ENCODE peak calls at places on chromosome 21, in seven cellular contexts. I is B cell, N is heart right ventricle, X is endothelial cell, G is SK-N-SH, E is AG09309, Z is OCI-LY7. Q is an unnamed sample.

GRCh38 chr21:43308101-43308500 is 118.8 kb downstream of the SIK1 start:
- DNase-seq in I (no peak), N (no peak), X (no peak), G (no peak), E (no peak), Z (no peak), Q (peak)

GRCh38 chr21:43933146-43933673 is 68.2 kb downstream of the AGPAT3 start:
- DNase-seq in I (no peak), N (no peak), X (no peak), G (no peak), E (no peak), Z (no peak), Q (no peak)

GRCh38 chr21:37878946-37879660 is 37.2 kb downstream of the KCNJ6 start:
- DNase-seq in I (no peak), N (no peak), X (no peak), G (no peak), E (no peak), Z (no peak), Q (no peak)

GRCh38 chr21:32312976-32313375 is 14.3 kb downstream of the MRAP start:
- DNase-seq in I (no peak), N (no peak), X (no peak), G (no peak), E (no peak), Z (no peak), Q (no peak)

GRCh38 chr21:38384246-38384576 is 114.1 kb downstream of the ERG start:
- DNase-seq in I (no peak), N (no peak), X (no peak), G (no peak), E (no peak), Z (no peak), Q (no peak)

GRCh38 chr21:32578107-32578691 is 7.1 kb downstream of the TCP10L start:
- DNase-seq in I (no peak), N (no peak), X (peak), G (peak), E (no peak), Z (peak), Q (no peak)

GRCh38 chr21:38913120-38913975 is 107.6 kb downstream of the ETS2 start:
- DNase-seq in I (no peak), N (peak), X (peak), G (peak), E (no peak), Z (no peak), Q (peak)

GRCh38 chr21:33362044-33362555 is 37.3 kb downstream of the IFNAR1 start:
- DNase-seq in I (peak), N (peak), X (no peak), G (no peak), E (no peak), Z (peak), Q (no peak)

GRCh38 chr21:30921129-30921528 is 39.7 kb upstream of the KRTAP11-1 start:
- DNase-seq in I (no peak), N (no peak), X (no peak), G (no peak), E (no peak), Z (no peak), Q (no peak)

GRCh38 chr21:44613386-44614155 is 1.7 kb downstream of the KRTAP10-8 start:
- DNase-seq in I (no peak), N (no peak), X (no peak), G (no peak), E (no peak), Z (no peak), Q (no peak)

GRCh38 chr21:43370091-43370658 is 56.8 kb downstream of the SIK1 start:
- DNase-seq in I (no peak), N (no peak), X (no peak), G (no peak), E (no peak), Z (no peak), Q (peak)

GRCh38 chr21:43211085-43212071 is 42.6 kb downstream of the CRYAA start:
- DNase-seq in I (no peak), N (no peak), X (no peak), G (peak), E (no peak), Z (peak), Q (peak)

GRCh38 chr21:31335957-31336738 is 7.9 kb downstream of the TIAM1 start:
- DNase-seq in I (no peak), N (peak), X (no peak), G (no peak), E (peak), Z (no peak), Q (no peak)

GRCh38 chr21:14259669-14260458 is 43.9 kb downstream of the RBM11 start:
- DNase-seq in I (no peak), N (no peak), X (no peak), G (peak), E (peak), Z (peak), Q (no peak)

GRCh38 chr21:44894687-44895302 is 21.3 kb upstream of the PTTG1IP start:
- DNase-seq in I (no peak), N (no peak), X (no peak), G (no peak), E (no peak), Z (no peak), Q (peak)

GRCh38 chr21:44090332-44090731 is 16.9 kb upstream of the PWP2 start:
- DNase-seq in I (peak), N (no peak), X (no peak), G (no peak), E (no peak), Z (peak), Q (no peak)

GRCh38 chr21:31103571-31104265 is 65.4 kb upstream of the KRTAP19-8 start:
- DNase-seq in I (no peak), N (no peak), X (no peak), G (no peak), E (no peak), Z (no peak), Q (no peak)

GRCh38 chr21:45926281-45926680 is 55.3 kb upstream of the COL6A1 start:
- DNase-seq in I (no peak), N (no peak), X (no peak), G (no peak), E (no peak), Z (no peak), Q (no peak)
- TF ChIP-seq CTCF in I (no peak), N (no peak), X (no peak), G (peak), E (peak), Z (no peak), Q (no peak)

DNA sequence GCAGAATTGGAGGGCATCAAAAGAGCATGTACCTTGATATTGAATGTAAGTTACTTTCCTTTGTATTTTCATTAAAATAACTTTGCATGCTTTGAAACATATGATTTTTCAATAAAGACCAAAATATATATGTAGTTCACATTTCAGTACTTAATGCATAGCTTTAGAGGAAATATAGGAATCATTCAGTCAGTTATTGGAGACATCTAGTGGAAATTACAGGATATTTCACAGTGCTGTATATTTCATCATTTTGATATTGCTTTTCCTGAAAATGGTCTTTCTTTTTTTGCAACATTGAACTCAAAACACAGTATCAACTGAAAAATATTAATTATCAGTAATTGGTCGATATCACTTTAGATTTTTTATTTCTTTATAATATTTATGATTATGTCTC is 375.8 kb downstream of the NCAM2 start:
- DNase-seq in I (no peak), N (no peak), X (no peak), G (no peak), E (no peak), Z (no peak), Q (no peak)
- TF ChIP-seq CTCF in I (no peak), N (no peak), X (no peak), G (peak), E (no peak), Z (no peak), Q (no peak)

GRCh38 chr21:35050348-35051286 is 1.5 kb upstream of the RUNX1 start:
- DNase-seq in I (no peak), N (no peak), X (no peak), G (no peak), E (no peak), Z (peak), Q (no peak)

GRCh38 chr21:35057428-35057827 is 8.3 kb upstream of the RUNX1 start:
- DNase-seq in I (no peak), N (no peak), X (no peak), G (no peak), E (no peak), Z (no peak), Q (no peak)

GRCh38 chr21:35051287-35051818 is 2.3 kb upstream of the RUNX1 start:
- DNase-seq in I (peak), N (peak), X (peak), G (no peak), E (peak), Z (peak), Q (peak)

GRCh38 chr21:35052786-35053185 is 3.7 kb upstream of the RUNX1 start:
- DNase-seq in I (no peak), N (no peak), X (no peak), G (no peak), E (no peak), Z (no peak), Q (no peak)

DNA sequence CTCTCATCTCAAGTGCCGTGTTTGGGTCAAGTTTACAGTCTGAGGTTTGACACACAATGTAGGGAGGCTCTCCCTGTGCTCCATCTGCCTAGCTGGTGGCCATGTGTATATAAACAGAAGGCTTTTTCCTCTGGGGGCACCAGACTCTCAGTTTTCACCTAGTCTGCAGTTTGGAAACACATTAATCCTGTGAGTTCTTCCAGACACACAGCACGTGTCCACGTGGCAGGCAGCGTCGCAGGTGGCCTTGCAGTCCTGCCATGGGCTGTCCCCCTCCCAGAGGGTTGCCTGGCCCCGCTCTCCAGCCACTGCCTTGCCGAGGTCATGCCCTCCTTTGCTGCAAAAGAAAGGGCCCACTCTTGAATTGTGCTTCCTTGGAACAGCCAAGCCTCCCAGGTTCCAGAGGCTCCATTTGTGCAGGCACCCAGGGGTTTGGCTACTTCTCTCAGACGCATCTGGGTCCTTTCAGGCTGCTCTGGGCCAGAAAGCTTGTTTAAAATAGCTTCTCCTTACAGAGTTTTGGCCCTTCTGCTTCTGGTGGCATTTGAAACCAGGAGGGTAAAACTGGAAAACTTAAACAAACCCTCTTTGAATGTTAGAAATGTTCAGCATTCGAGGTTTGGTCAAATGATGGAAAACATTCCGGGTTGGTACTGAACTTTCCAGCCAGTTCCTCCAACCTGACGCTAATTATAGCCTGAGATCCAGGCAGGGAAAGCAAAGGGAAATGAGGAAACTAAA is 4.4 kb upstream of the RUNX1 start:
- DNase-seq in I (no peak), N (no peak), X (no peak), G (no peak), E (no peak), Z (no peak), Q (peak)
- TF ChIP-seq CTCF in I (no peak), N (no peak), X (no peak), G (peak), E (peak), Z (peak), Q (no peak)

GRCh38 chr21:15687208-15687607 is 42.6 kb upstream of the USP25 start:
- DNase-seq in I (no peak), N (no peak), X (no peak), G (no peak), E (no peak), Z (no peak), Q (no peak)
- TF ChIP-seq CTCF in I (no peak), N (no peak), X (no peak), G (no peak), E (no peak), Z (no peak), Q (no peak)

GRCh38 chr21:35097525-35097924 is 48.4 kb upstream of the RUNX1 start:
- DNase-seq in I (no peak), N (no peak), X (no peak), G (no peak), E (no peak), Z (no peak), Q (no peak)
- TF ChIP-seq CTCF in I (no peak), N (no peak), X (no peak), G (no peak), E (no peak), Z (no peak), Q (no peak)

GRCh38 chr21:41727784-41728763 is 38.8 kb downstream of the RIPK4 start:
- DNase-seq in I (no peak), N (no peak), X (no peak), G (no peak), E (no peak), Z (no peak), Q (no peak)
- TF ChIP-seq CTCF in I (no peak), N (no peak), X (no peak), G (no peak), E (no peak), Z (no peak), Q (no peak)